ENCODE peak calls at places on chromosomes 4 and X, in eight cellular contexts. T, V, A, B, C, P, Q and N are unnamed samples.

GRCh38 chrX:132651411-132652086 is 162.7 kb upstream of the MBNL3 start:
- DNase-seq in T (peak; percentile 38), V (peak; percentile 24), A (peak; percentile 87), B (no peak), C (no peak), P (no peak), Q (no peak), N (no peak)

GRCh38 chrX:133610056-133610455 is 194.8 kb upstream of the GPC4 start:
- DNase-seq in T (peak; percentile 82), V (no peak), A (peak; percentile 63), B (no peak), C (no peak), P (no peak), Q (no peak), N (no peak)

GRCh38 chr4:26022346-26022891 is 108.4 kb downstream of the SMIM20 start:
- DNase-seq in T (peak; percentile 93), V (no peak), A (peak; percentile 57), B (no peak), C (no peak), P (peak; percentile 30), Q (peak; percentile 55), N (no peak)

GRCh38 chr4:78669453-78669852 is 106.7 kb upstream of the BMP2K start:
- DNase-seq in T (no peak), V (no peak), A (no peak), B (no peak), C (no peak), P (no peak), Q (no peak), N (no peak)

GRCh38 chr4:157220026-157220881 is at the start of gene GRIA2:
- DNase-seq in T (peak; percentile 47), V (peak; percentile 79), A (peak; percentile 33), B (no peak), C (peak; percentile 68), P (peak; percentile 64), Q (peak; percentile 68), N (peak; percentile 67)

GRCh38 chr4:114386637-114387233 is 211.9 kb upstream of the UGT8 start:
- DNase-seq in T (peak; percentile 56), V (no peak), A (peak; percentile 46), B (no peak), C (no peak), P (no peak), Q (peak; percentile 15), N (no peak)

GRCh38 chrX:20253232-20253543 is 13.5 kb downstream of the RPS6KA3 start:
- DNase-seq in T (no peak), V (no peak), A (no peak), B (no peak), C (no peak), P (no peak), Q (no peak), N (no peak)

GRCh38 chrX:150558424-150558823 is 10.0 kb upstream of the MTM1 start:
- DNase-seq in T (no peak), V (no peak), A (no peak), B (no peak), C (no peak), P (no peak), Q (no peak), N (no peak)

GRCh38 chr4:143089291-143089690 is 95.4 kb upstream of the USP38 start:
- DNase-seq in T (no peak), V (no peak), A (no peak), B (no peak), C (no peak), P (no peak), Q (no peak), N (no peak)

GRCh38 chrX:115560978-115561604 is at the start of gene PLS3:
- DNase-seq in T (peak; percentile 81), V (peak; percentile 76), A (peak; percentile 89), B (peak; percentile 27), C (peak; percentile 51), P (peak; percentile 49), Q (peak; percentile 87), N (peak; percentile 84)

GRCh38 chr4:24044610-24045589 is 155.1 kb upstream of the PPARGC1A start:
- DNase-seq in T (no peak), V (no peak), A (no peak), B (no peak), C (no peak), P (no peak), Q (no peak), N (no peak)

GRCh38 chr4:89949782-89950387 is 55.2 kb downstream of the MMRN1 start:
- DNase-seq in T (peak; percentile 1), V (no peak), A (no peak), B (no peak), C (no peak), P (no peak), Q (no peak), N (no peak)

GRCh38 chr4:90760059-90760458 is 632.9 kb downstream of the CCSER1 start:
- DNase-seq in T (no peak), V (no peak), A (no peak), B (no peak), C (no peak), P (no peak), Q (no peak), N (no peak)

GRCh38 chr4:60744767-60745166 is 455.4 kb upstream of the ADGRL3 start:
- DNase-seq in T (peak; percentile 9), V (no peak), A (no peak), B (no peak), C (no peak), P (no peak), Q (peak; percentile 15), N (no peak)

GRCh38 chrX:119036369-119037029 is 36.3 kb upstream of the CT47C1 start:
- DNase-seq in T (peak; percentile 3), V (no peak), A (no peak), B (no peak), C (no peak), P (no peak), Q (no peak), N (no peak)

GRCh38 chr4:137070614-137071013 is 461.7 kb downstream of the PCDH18 start:
- DNase-seq in T (no peak), V (no peak), A (no peak), B (no peak), C (no peak), P (no peak), Q (no peak), N (no peak)